ENCODE peak calls at places on chromosomes 12 and 14, in five cellular contexts. Q is PC-3, J is HCT116, Y is fibroblast of lung, U is SK-N-SH. X is an unnamed sample.
A peak's percentile ranks its signal among the peaks of the same experiment; 100 is the strongest.

GRCh38 chr14:99189201-99189801 is 82.7 kb downstream of the BCL11B start:
- DNase-seq in Q (no peak), J (no peak), Y (no peak), U (no peak), X (no peak)

GRCh38 chr12:78290606-78291345 is 460.1 kb downstream of the NAV3 start:
- DNase-seq in Q (peak; percentile 76), J (no peak), Y (peak; percentile 89), U (no peak), X (no peak)

GRCh38 chr12:71840226-71840847 is 778 bp downstream of the TBC1D15 start:
- DNase-seq in Q (peak; percentile 77), J (peak; percentile 23), Y (peak; percentile 73), U (peak; percentile 12), X (no peak)

GRCh38 chr12:5887758-5888157 is 57.3 kb downstream of the ANO2 start:
- DNase-seq in Q (no peak), J (no peak), Y (no peak), U (no peak), X (no peak)

GRCh38 chr14:91568626-91569025 is 58.5 kb upstream of the PPP4R3A start:
- DNase-seq in Q (peak; percentile 21), J (no peak), Y (no peak), U (no peak), X (no peak)

GRCh38 chr14:104851896-104852663 is 13.0 kb upstream of the CEP170B start:
- DNase-seq in Q (no peak), J (no peak), Y (no peak), U (peak; percentile 17), X (no peak)

GRCh38 chr14:32366256-32366655 is 37.2 kb downstream of the AKAP6 start:
- DNase-seq in Q (peak; percentile 4), J (no peak), Y (peak; percentile 67), U (peak; percentile 34), X (peak; percentile 6)

GRCh38 chr12:106094304-106094703 is 44.5 kb downstream of the NUAK1 start:
- DNase-seq in Q (peak; percentile 85), J (no peak), Y (peak; percentile 56), U (no peak), X (no peak)

GRCh38 chr12:65642006-65642695 is 182.1 kb upstream of the HMGA2 start:
- DNase-seq in Q (no peak), J (no peak), Y (no peak), U (no peak), X (no peak)

GRCh38 chr12:71849109-71849851 is 9.7 kb downstream of the TBC1D15 start:
- DNase-seq in Q (no peak), J (no peak), Y (no peak), U (no peak), X (no peak)

GRCh38 chr12:6996040-6996441 is 22.2 kb downstream of the LPCAT3 start:
- DNase-seq in Q (peak; percentile 14), J (peak; percentile 23), Y (peak; percentile 60), U (no peak), X (peak; percentile 11)

GRCh38 chr12:94560416-94561221 is 89.7 kb downstream of the TMCC3 start:
- DNase-seq in Q (peak; percentile 97), J (peak; percentile 35), Y (peak; percentile 85), U (no peak), X (peak; percentile 52)

GRCh38 chr14:74962493-74962892 is 7.1 kb upstream of the PGF start:
- DNase-seq in Q (no peak), J (no peak), Y (no peak), U (no peak), X (no peak)

GRCh38 chr12:25926536-25926935 is 31.9 kb upstream of the RASSF8 start:
- DNase-seq in Q (peak; percentile 62), J (no peak), Y (no peak), U (no peak), X (no peak)

GRCh38 chr12:116719661-116720060 is 18.2 kb downstream of the SPRING1 start:
- DNase-seq in Q (no peak), J (no peak), Y (peak; percentile 9), U (no peak), X (no peak)

GRCh38 chr14:54574528-54574927 is 7.6 kb downstream of the SAMD4A start:
- DNase-seq in Q (no peak), J (no peak), Y (no peak), U (no peak), X (no peak)

GRCh38 chr14:93231129-93231979 is 24.3 kb downstream of the UBR7 start:
- DNase-seq in Q (peak; percentile 21), J (no peak), Y (peak; percentile 65), U (peak; percentile 95), X (no peak)

GRCh38 chr14:84095796-84096195 is 1434.1 kb upstream of the FLRT2 start:
- DNase-seq in Q (no peak), J (no peak), Y (no peak), U (no peak), X (no peak)

GRCh38 chr12:27015730-27016076 is 1.5 kb upstream of the TM7SF3 start:
- DNase-seq in Q (peak; percentile 76), J (peak; percentile 56), Y (peak; percentile 34), U (peak; percentile 29), X (no peak)

GRCh38 chr14:50943261-50943942 is 881 bp downstream of the PYGL start:
- DNase-seq in Q (peak; percentile 68), J (peak; percentile 31), Y (peak; percentile 67), U (no peak), X (peak; percentile 87)

GRCh38 chr12:79884401-79885006 is 50.4 kb downstream of the PPP1R12A start:
- DNase-seq in Q (no peak), J (no peak), Y (no peak), U (no peak), X (no peak)

GRCh38 chr12:34109390-34109789 is 87.1 kb downstream of the ALG10 start:
- DNase-seq in Q (no peak), J (no peak), Y (no peak), U (no peak), X (no peak)

GRCh38 chr12:42541965-42542364 is 47.6 kb downstream of the PRICKLE1 start:
- DNase-seq in Q (no peak), J (no peak), Y (no peak), U (no peak), X (no peak)

GRCh38 chr12:30582943-30583342 is 112.7 kb downstream of the IPO8 start:
- DNase-seq in Q (no peak), J (no peak), Y (peak; percentile 50), U (no peak), X (no peak)

GRCh38 chr14:80275208-80275850 is 64.0 kb upstream of the DIO2 start:
- DNase-seq in Q (no peak), J (no peak), Y (peak; percentile 82), U (no peak), X (no peak)

GRCh38 chr14:50383618-50384225 is 13.0 kb downstream of the CDKL1 start:
- DNase-seq in Q (no peak), J (no peak), Y (no peak), U (no peak), X (peak; percentile 60)

GRCh38 chr14:77580964-77581505 is 35.4 kb downstream of the SPTLC2 start:
- DNase-seq in Q (peak; percentile 43), J (no peak), Y (peak; percentile 76), U (peak; percentile 38), X (no peak)

GRCh38 chr14:89921346-89921745 is 33.2 kb downstream of the EFCAB11 start:
- DNase-seq in Q (peak; percentile 31), J (no peak), Y (peak; percentile 61), U (no peak), X (no peak)

GRCh38 chr14:92819011-92819410 is 24.9 kb downstream of the GOLGA5 start:
- DNase-seq in Q (no peak), J (no peak), Y (no peak), U (peak; percentile 42), X (peak; percentile 5)

GRCh38 chr14:68794856-68795601 is 2.2 kb upstream of the ZFP36L1 start:
- DNase-seq in Q (peak; percentile 47), J (no peak), Y (peak; percentile 96), U (peak; percentile 72), X (peak; percentile 59)

GRCh38 chr12:48998497-48999353 is 450 bp downstream of the DDN start:
- DNase-seq in Q (peak; percentile 24), J (no peak), Y (no peak), U (peak; percentile 63), X (peak; percentile 45)

DNA sequence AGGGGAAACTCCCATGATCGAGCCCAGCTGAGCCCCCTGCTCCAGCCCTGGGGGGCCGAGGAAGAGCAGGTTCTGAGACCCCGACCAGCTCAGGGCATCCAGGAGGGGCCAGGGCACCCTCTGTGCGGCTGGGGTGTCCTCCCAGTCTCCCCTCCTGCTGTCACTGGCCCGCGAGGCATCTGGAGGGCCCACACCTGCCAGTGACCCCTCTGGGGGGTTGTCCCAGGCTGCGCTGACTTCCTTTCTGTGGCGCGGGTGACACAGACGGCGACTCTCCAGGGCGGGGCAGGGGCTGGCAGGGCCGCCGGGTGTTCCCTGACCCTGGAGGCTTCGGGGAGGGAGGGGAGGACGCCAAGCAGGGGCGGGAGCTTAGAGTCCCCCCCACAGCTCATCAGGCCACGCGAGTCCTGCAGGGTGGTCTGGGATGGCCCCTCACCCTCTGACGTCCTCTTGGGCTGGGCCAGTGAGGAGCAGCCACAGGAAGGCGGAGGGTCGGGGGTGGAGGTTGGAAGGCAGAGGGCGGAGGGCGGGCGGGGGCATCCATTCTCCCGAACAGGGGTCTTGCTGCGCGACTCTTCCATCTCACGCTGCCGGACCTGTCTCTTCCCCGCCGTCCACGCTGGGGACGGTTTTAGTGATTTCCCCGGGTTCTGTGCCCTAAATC is 38.6 kb upstream of the FBRSL1 start:
- DNase-seq in Q (no peak), J (no peak), Y (no peak), U (no peak), X (no peak)
- H3K9ac ChIP-seq in Q (no peak overlapping the region), J (no peak overlapping the region), Y (no peak overlapping the region), U (no peak overlapping the region), X (no peak overlapping the region)

GRCh38 chr14:97441740-97442362 is 644.7 kb downstream of the VRK1 start:
- DNase-seq in Q (no peak), J (no peak), Y (no peak), U (no peak), X (no peak)

GRCh38 chr14:97444248-97444647 is 647.1 kb downstream of the VRK1 start:
- DNase-seq in Q (no peak), J (no peak), Y (no peak), U (no peak), X (no peak)

GRCh38 chr14:97443412-97443811 is 646.2 kb downstream of the VRK1 start:
- DNase-seq in Q (no peak), J (no peak), Y (no peak), U (no peak), X (no peak)

GRCh38 chr14:97445367-97445766 is 648.2 kb downstream of the VRK1 start:
- DNase-seq in Q (no peak), J (no peak), Y (no peak), U (no peak), X (no peak)

GRCh38 chr14:97442363-97442762 is 645.2 kb downstream of the VRK1 start:
- DNase-seq in Q (no peak), J (no peak), Y (no peak), U (no peak), X (no peak)
- H2AFZ ChIP-seq in Q (no peak overlapping the region), J (no peak overlapping the region), Y (no peak overlapping the region), U (no peak overlapping the region), X (no peak overlapping the region)

DNA sequence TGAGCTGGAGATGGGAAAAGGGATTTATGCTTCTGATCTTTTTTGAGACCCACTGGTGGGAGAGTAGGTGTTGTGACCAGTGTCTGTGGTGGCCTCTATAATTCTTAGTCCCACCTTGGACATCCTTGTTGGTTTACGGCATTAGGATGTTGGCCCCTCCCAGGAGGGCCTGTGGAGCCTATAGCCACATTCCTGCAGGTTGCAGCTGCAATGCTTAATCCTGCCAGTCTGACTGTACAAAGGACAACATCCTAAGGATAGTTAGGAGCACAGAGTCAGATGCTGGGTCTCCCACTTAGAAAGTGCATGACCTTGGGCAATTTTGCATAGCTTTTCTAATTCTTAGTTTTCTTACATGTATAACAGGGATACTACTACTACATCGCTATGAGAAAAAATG is 150.9 kb upstream of the SLC38A2 start:
- DNase-seq in Q (peak; percentile 40), J (no peak), Y (peak; percentile 17), U (no peak), X (peak; percentile 26)
- H3K4me2 ChIP-seq in Q (peak overlapping the region; percentile 77), J (peak overlapping the region; percentile 73), Y (peak overlapping the region; percentile 73), U (peak overlapping the region; percentile 80), X (no peak overlapping the region)

GRCh38 chr12:54392485-54393349 is 8.2 kb upstream of the ZNF385A start:
- DNase-seq in Q (no peak), J (no peak), Y (no peak), U (no peak), X (no peak)
- H3K9ac ChIP-seq in Q (no peak overlapping the region), J (no peak overlapping the region), Y (no peak overlapping the region), U (no peak overlapping the region), X (no peak overlapping the region)